ENCODE peak calls at places on chromosomes 16 and 17, in six cellular contexts. C is retina, W is WERI-Rb-1, S is NCI-H2029 treated with DMSO at 0.1 percent for 48 hours, Z is HCT116, F is ovary. R is an unnamed sample.
A peak's percentile ranks its signal among the peaks of the same experiment; 100 is the strongest.

GRCh38 chr17:55672585-55673501 is 49.8 kb downstream of the TMEM100 start:
- DNase-seq in C (no peak), W (no peak), S (no peak), Z (no peak), F (no peak), R (no peak)

GRCh38 chr16:60031751-60032150 is 1297.6 kb upstream of the GOT2 start:
- DNase-seq in C (no peak), W (no peak), S (no peak), Z (no peak), F (no peak), R (no peak)

GRCh38 chr16:3086596-3087242 is 12.4 kb downstream of the ZSCAN10 start:
- DNase-seq in C (no peak), W (no peak), S (no peak), Z (no peak), F (no peak), R (no peak)

GRCh38 chr16:57083469-57083868 is 8.9 kb upstream of the CPNE2 start:
- DNase-seq in C (no peak), W (no peak), S (no peak), Z (no peak), F (no peak), R (no peak)

GRCh38 chr17:16551878-16552636 is 16.9 kb downstream of the ZNF287 start:
- DNase-seq in C (no peak), W (no peak), S (no peak), Z (no peak), F (no peak), R (no peak)

GRCh38 chr16:30340621-30341020 is 14.5 kb downstream of the CD2BP2 start:
- DNase-seq in C (no peak), W (no peak), S (peak; percentile 26), Z (no peak), F (no peak), R (no peak)

GRCh38 chr17:67157732-67158639 is 87.0 kb downstream of the HELZ start:
- DNase-seq in C (peak; percentile 15), W (peak; percentile 50), S (no peak), Z (peak; percentile 10), F (no peak), R (no peak)

GRCh38 chr17:56902350-56902749 is 11.5 kb downstream of the TRIM25 start:
- DNase-seq in C (no peak), W (no peak), S (no peak), Z (no peak), F (no peak), R (no peak)

GRCh38 chr17:57458718-57459285 is 202.5 kb downstream of the MSI2 start:
- DNase-seq in C (no peak), W (no peak), S (no peak), Z (no peak), F (no peak), R (no peak)

GRCh38 chr17:1241904-1242303 is 28.3 kb upstream of the BHLHA9 start:
- DNase-seq in C (no peak), W (no peak), S (peak; percentile 71), Z (no peak), F (no peak), R (no peak)

GRCh38 chr16:81158964-81159363 is 62.8 kb upstream of the GCSH start:
- DNase-seq in C (peak; percentile 36), W (no peak), S (no peak), Z (no peak), F (no peak), R (no peak)

GRCh38 chr16:51224317-51224716 is 73.2 kb upstream of the SALL1 start:
- DNase-seq in C (no peak), W (no peak), S (no peak), Z (no peak), F (no peak), R (no peak)

GRCh38 chr16:85832578-85833539 is 33.4 kb downstream of the COX4I1 start:
- DNase-seq in C (no peak), W (no peak), S (no peak), Z (no peak), F (no peak), R (no peak)

GRCh38 chr16:6165330-6165984 is 1067.9 kb upstream of the EEF2KMT start:
- DNase-seq in C (peak; percentile 7), W (no peak), S (no peak), Z (no peak), F (no peak), R (no peak)

GRCh38 chr17:68460715-68461114 is 3.4 kb upstream of the WIPI1 start:
- DNase-seq in C (peak; percentile 38), W (no peak), S (no peak), Z (no peak), F (no peak), R (no peak)

R was measured in left ventricle myocardium superior.